ENCODE peak calls at places on chromosome 10, in four cellular contexts. One of them, this sample, is unnamed. For H3K4me1, the result is how much of the 10 kb centered on the place peaks cover.

GRCh38 chr10:70309661-70310060 is 25.9 kb upstream of the NPFFR1 start:
- DNase-seq in stomach: no peak
- DNase-seq in gastrocnemius medialis: no peak
- DNase-seq in heart right ventricle: no peak
- DNase-seq in this sample: no peak

GRCh38 chr10:93872776-93873175 is 21.0 kb upstream of the SLC35G1 start:
- DNase-seq in stomach: no peak
- DNase-seq in gastrocnemius medialis: no peak
- DNase-seq in heart right ventricle: no peak
- DNase-seq in this sample: no peak

GRCh38 chr10:80187060-80187459 is 18.3 kb downstream of the ANXA11 start:
- DNase-seq in stomach: no peak
- DNase-seq in heart right ventricle: no peak
- DNase-seq in gastrocnemius medialis: no peak
- DNase-seq in this sample: no peak

GRCh38 chr10:27258838-27259532 is 18.4 kb upstream of the ACBD5 start:
- DNase-seq in gastrocnemius medialis: no peak
- DNase-seq in heart right ventricle: no peak
- DNase-seq in stomach: peak
- DNase-seq in this sample: no peak

GRCh38 chr10:81179805-81180452 is 642.2 kb downstream of the SH2D4B start:
- DNase-seq in gastrocnemius medialis: no peak
- DNase-seq in heart right ventricle: no peak
- DNase-seq in stomach: no peak
- DNase-seq in this sample: no peak

GRCh38 chr10:63722537-63722936 is 201.3 kb downstream of the REEP3 start:
- DNase-seq in gastrocnemius medialis: no peak
- DNase-seq in stomach: no peak
- DNase-seq in heart right ventricle: no peak
- DNase-seq in this sample: peak

GRCh38 chr10:15370212-15370740 is 813 bp downstream of the FAM171A1 start:
- DNase-seq in gastrocnemius medialis: no peak
- DNase-seq in heart right ventricle: peak
- DNase-seq in stomach: no peak
- DNase-seq in this sample: no peak

GRCh38 chr10:132363921-132364593 is 32.1 kb downstream of the LRRC27 start:
- DNase-seq in heart right ventricle: no peak
- DNase-seq in gastrocnemius medialis: no peak
- DNase-seq in stomach: no peak
- DNase-seq in this sample: no peak

GRCh38 chr10:6995339-6995738 is 415.3 kb upstream of the PRKCQ start:
- DNase-seq in heart right ventricle: no peak
- DNase-seq in gastrocnemius medialis: no peak
- DNase-seq in stomach: no peak
- DNase-seq in this sample: no peak

GRCh38 chr10:75230600-75231038 is 5.1 kb downstream of the COMTD1 start:
- DNase-seq in stomach: peak
- DNase-seq in heart right ventricle: peak
- DNase-seq in gastrocnemius medialis: peak
- DNase-seq in this sample: peak
- TF ChIP-seq CTCF in stomach: peak
- TF ChIP-seq CTCF in heart right ventricle: peak
- TF ChIP-seq CTCF in gastrocnemius medialis: peak
- TF ChIP-seq CTCF in this sample: peak

DNA sequence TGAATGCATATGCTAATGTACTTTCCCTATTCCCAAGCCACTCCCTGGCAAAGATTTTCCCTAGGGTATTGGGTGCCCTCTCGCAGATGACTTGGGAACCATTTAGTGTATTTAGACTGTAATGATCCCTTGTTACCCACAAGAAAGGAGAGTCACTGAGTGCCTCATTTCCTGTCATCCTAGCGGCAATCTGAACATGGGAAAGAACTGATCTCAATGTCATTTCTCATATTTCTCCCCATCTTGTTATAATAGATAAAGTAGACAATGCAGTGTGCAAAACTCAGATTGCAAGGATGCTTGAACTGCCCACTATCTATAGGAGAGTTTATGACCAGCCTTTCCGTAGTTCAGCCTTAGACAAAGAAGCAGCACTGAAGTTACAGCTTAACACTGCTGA is 123.3 kb downstream of the MICU1 start:
- DNase-seq in heart right ventricle: no peak
- DNase-seq in gastrocnemius medialis: no peak
- DNase-seq in stomach: no peak
- DNase-seq in this sample: no peak
- H3K4me1 ChIP-seq in heart right ventricle: under half
- H3K4me1 ChIP-seq in gastrocnemius medialis: under half
- H3K4me1 ChIP-seq in stomach: under half
- H3K4me1 ChIP-seq in this sample: under half

DNA sequence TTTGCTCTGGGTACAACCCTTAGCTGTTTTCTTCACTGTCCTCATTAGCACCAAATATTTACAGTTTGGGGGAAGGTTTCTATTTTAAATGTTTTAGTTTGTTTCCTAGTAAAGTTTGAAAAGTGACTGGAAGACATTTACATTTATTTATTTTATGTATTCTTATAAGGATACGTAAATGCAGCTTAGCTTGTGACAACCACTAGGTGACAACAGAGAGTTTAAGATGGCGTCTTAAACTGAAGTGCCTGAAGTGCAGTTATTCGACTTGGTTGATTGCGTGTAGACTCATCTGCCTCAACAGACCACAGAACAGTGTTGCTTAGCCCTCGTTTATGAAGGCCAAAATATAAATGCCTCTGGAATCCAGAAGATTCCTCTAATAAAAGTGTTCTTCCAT is 378.2 kb upstream of the MYO3A start:
- DNase-seq in stomach: no peak
- DNase-seq in heart right ventricle: no peak
- DNase-seq in gastrocnemius medialis: no peak
- DNase-seq in this sample: no peak
- TF ChIP-seq CTCF in stomach: no peak
- TF ChIP-seq CTCF in heart right ventricle: no peak
- TF ChIP-seq CTCF in gastrocnemius medialis: no peak
- TF ChIP-seq CTCF in this sample: no peak

GRCh38 chr10:43821103-43821502 is 172.4 kb upstream of the ZNF32 start:
- DNase-seq in heart right ventricle: no peak
- DNase-seq in stomach: no peak
- DNase-seq in gastrocnemius medialis: no peak
- DNase-seq in this sample: no peak
- H3K4me1 ChIP-seq in heart right ventricle: half or more
- H3K4me1 ChIP-seq in stomach: under half
- H3K4me1 ChIP-seq in gastrocnemius medialis: under half
- H3K4me1 ChIP-seq in this sample: half or more

GRCh38 chr10:529831-530230 is 159.6 kb downstream of the DIP2C start:
- DNase-seq in stomach: no peak
- DNase-seq in heart right ventricle: no peak
- DNase-seq in gastrocnemius medialis: no peak
- DNase-seq in this sample: no peak

GRCh38 chr10:531541-531940 is 157.9 kb downstream of the DIP2C start:
- DNase-seq in gastrocnemius medialis: no peak
- DNase-seq in heart right ventricle: no peak
- DNase-seq in stomach: no peak
- DNase-seq in this sample: no peak

GRCh38 chr10:528173-529165 is 161.0 kb downstream of the DIP2C start:
- DNase-seq in gastrocnemius medialis: no peak
- DNase-seq in heart right ventricle: no peak
- DNase-seq in stomach: no peak
- DNase-seq in this sample: no peak

GRCh38 chr10:533186-533585 is 156.3 kb downstream of the DIP2C start:
- DNase-seq in gastrocnemius medialis: no peak
- DNase-seq in stomach: no peak
- DNase-seq in heart right ventricle: no peak
- DNase-seq in this sample: no peak

DNA sequence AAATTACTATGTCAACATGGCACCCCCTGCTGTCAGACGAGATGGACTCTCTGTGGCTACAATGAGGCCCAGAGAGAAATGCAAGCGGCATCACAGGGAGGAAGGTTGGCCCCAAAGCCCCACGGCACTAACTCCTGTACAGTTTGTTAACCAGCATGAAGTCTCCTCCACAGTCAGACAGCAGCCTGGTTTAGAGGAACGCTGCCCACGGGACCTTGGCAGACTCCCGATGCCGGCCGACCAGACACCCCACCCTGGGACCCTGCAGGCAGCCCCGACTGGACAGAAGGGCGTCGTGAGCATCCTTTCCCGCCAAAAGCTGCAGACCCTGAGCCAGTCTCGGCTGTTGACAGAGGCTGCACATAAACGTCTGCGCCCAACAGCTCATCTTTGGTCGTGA is 158.8 kb downstream of the DIP2C start:
- DNase-seq in stomach: no peak
- DNase-seq in gastrocnemius medialis: no peak
- DNase-seq in heart right ventricle: no peak
- DNase-seq in this sample: no peak
- TF ChIP-seq CTCF in stomach: no peak
- TF ChIP-seq CTCF in gastrocnemius medialis: no peak
- TF ChIP-seq CTCF in heart right ventricle: no peak
- TF ChIP-seq CTCF in this sample: no peak

DNA sequence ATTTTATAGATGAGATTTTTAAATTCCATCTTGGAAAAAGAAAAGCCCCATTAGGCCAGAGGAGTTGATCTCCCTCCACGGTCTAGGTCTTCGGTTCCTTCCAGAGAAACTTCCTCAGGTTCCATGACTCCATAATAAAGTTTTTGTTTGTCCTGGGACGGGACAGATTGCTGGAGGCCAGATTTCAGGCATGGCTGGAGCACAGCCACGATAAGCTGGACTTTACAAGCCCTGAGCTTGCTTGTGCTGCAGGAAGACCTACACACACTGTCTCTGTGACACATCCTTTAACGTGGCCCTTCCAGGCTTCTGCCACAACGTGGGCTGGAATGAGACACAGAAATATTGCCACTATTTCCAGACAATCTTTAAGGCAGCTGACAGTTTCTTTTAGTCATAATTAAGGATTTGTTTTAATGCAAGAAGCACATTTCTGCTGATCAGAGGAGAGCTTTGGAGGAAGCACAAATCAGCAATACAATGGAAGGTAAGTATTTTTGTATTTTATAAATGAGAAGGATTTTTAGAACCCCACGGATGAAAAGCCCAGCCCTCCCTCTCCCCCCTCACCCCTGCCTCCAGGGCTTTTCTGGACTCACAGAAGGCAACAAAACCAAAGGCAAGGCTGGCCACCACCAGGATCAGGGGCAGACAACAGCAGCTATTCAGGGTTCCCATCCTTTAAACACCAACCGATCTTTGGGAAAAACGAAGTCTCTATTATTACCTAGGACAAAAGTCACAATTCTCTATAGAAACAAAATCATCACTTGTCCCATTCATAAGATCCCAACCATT is 6.5 kb downstream of the CTBP2 start:
- DNase-seq in gastrocnemius medialis: no peak
- DNase-seq in heart right ventricle: no peak
- DNase-seq in stomach: peak
- DNase-seq in this sample: no peak
- H3K4me1 ChIP-seq in gastrocnemius medialis: half or more
- H3K4me1 ChIP-seq in heart right ventricle: half or more
- H3K4me1 ChIP-seq in stomach: half or more
- H3K4me1 ChIP-seq in this sample: half or more

GRCh38 chr10:17805921-17806577 is 3.1 kb upstream of the MRC1 start:
- DNase-seq in stomach: no peak
- DNase-seq in gastrocnemius medialis: no peak
- DNase-seq in heart right ventricle: no peak
- DNase-seq in this sample: no peak
- TF ChIP-seq CTCF in stomach: no peak
- TF ChIP-seq CTCF in gastrocnemius medialis: no peak
- TF ChIP-seq CTCF in heart right ventricle: peak
- TF ChIP-seq CTCF in this sample: no peak

GRCh38 chr10:20890009-20890408 is 7.1 kb downstream of the NEBL start:
- DNase-seq in gastrocnemius medialis: no peak
- DNase-seq in heart right ventricle: no peak
- DNase-seq in stomach: no peak
- DNase-seq in this sample: no peak
- H3K4me1 ChIP-seq in gastrocnemius medialis: under half
- H3K4me1 ChIP-seq in heart right ventricle: under half
- H3K4me1 ChIP-seq in stomach: under half
- H3K4me1 ChIP-seq in this sample: under half

GRCh38 chr10:97445722-97446639 is at the start of the genes EXOSC1 and ZDHHC16:
- DNase-seq in gastrocnemius medialis: peak
- DNase-seq in heart right ventricle: peak
- DNase-seq in stomach: peak
- DNase-seq in this sample: peak
- TF ChIP-seq CTCF in gastrocnemius medialis: peak
- TF ChIP-seq CTCF in heart right ventricle: peak
- TF ChIP-seq CTCF in stomach: no peak
- TF ChIP-seq CTCF in this sample: peak